ENCODE peak calls at places on chromosomes 7 and 10, in seven cellular contexts. One of them, this sample, is unnamed.

GRCh38 chr10:88113232-88113631 is 249.8 kb downstream of the PTEN start:
- DNase-seq in SJSA1: no peak
- DNase-seq in RPMI8226: no peak
- DNase-seq in H1: no peak
- DNase-seq in osteoblast: no peak
- DNase-seq in cardiac septum: no peak
- DNase-seq in fibroblast of the aortic adventitia: no peak
- DNase-seq in this sample: no peak

GRCh38 chr7:75953918-75954317 is 39.0 kb downstream of the POR start:
- DNase-seq in SJSA1: no peak
- DNase-seq in fibroblast of the aortic adventitia: no peak
- DNase-seq in cardiac septum: no peak
- DNase-seq in osteoblast: no peak
- DNase-seq in RPMI8226: no peak
- DNase-seq in H1: no peak
- DNase-seq in this sample: no peak

GRCh38 chr7:79453558-79454324 is at the start of gene MAGI2:
- DNase-seq in osteoblast: peak; percentile 87
- DNase-seq in cardiac septum: peak; percentile 85
- DNase-seq in RPMI8226: no peak
- DNase-seq in SJSA1: peak; percentile 77
- DNase-seq in H1: peak; percentile 77
- DNase-seq in fibroblast of the aortic adventitia: peak; percentile 88
- DNase-seq in this sample: peak; percentile 39

GRCh38 chr10:99682032-99682431 is 22.7 kb downstream of the ENTPD7 start:
- DNase-seq in RPMI8226: no peak
- DNase-seq in osteoblast: no peak
- DNase-seq in H1: no peak
- DNase-seq in fibroblast of the aortic adventitia: no peak
- DNase-seq in cardiac septum: no peak
- DNase-seq in SJSA1: no peak
- DNase-seq in this sample: no peak

GRCh38 chr10:70292016-70292415 is 8.2 kb upstream of the NPFFR1 start:
- DNase-seq in osteoblast: no peak
- DNase-seq in fibroblast of the aortic adventitia: no peak
- DNase-seq in H1: no peak
- DNase-seq in cardiac septum: no peak
- DNase-seq in RPMI8226: no peak
- DNase-seq in SJSA1: no peak
- DNase-seq in this sample: no peak

GRCh38 chr10:62817120-62817762 is 1.1 kb upstream of the EGR2 start:
- DNase-seq in fibroblast of the aortic adventitia: no peak
- DNase-seq in osteoblast: peak; percentile 88
- DNase-seq in RPMI8226: peak; percentile 30
- DNase-seq in H1: peak; percentile 59
- DNase-seq in SJSA1: no peak
- DNase-seq in cardiac septum: peak; percentile 83
- DNase-seq in this sample: peak; percentile 71

GRCh38 chr10:10235003-10235402 is 782.7 kb upstream of the CELF2 start:
- DNase-seq in H1: no peak
- DNase-seq in fibroblast of the aortic adventitia: no peak
- DNase-seq in RPMI8226: no peak
- DNase-seq in osteoblast: no peak
- DNase-seq in cardiac septum: no peak
- DNase-seq in SJSA1: no peak
- DNase-seq in this sample: no peak

GRCh38 chr10:71527135-71527534 is 130.4 kb downstream of the CDH23 start:
- DNase-seq in cardiac septum: no peak
- DNase-seq in RPMI8226: no peak
- DNase-seq in SJSA1: no peak
- DNase-seq in H1: no peak
- DNase-seq in osteoblast: peak; percentile 51
- DNase-seq in fibroblast of the aortic adventitia: no peak
- DNase-seq in this sample: no peak

GRCh38 chr10:44281089-44281613 is 103.7 kb downstream of the CXCL12 start:
- DNase-seq in H1: no peak
- DNase-seq in RPMI8226: no peak
- DNase-seq in cardiac septum: no peak
- DNase-seq in fibroblast of the aortic adventitia: peak; percentile 62
- DNase-seq in osteoblast: peak; percentile 34
- DNase-seq in SJSA1: no peak
- DNase-seq in this sample: no peak

GRCh38 chr7:105470090-105470489 is 52.0 kb downstream of the PUS7 start:
- DNase-seq in osteoblast: no peak
- DNase-seq in RPMI8226: no peak
- DNase-seq in cardiac septum: no peak
- DNase-seq in fibroblast of the aortic adventitia: no peak
- DNase-seq in SJSA1: no peak
- DNase-seq in H1: no peak
- DNase-seq in this sample: no peak

GRCh38 chr7:118731854-118732253 is 507.4 kb downstream of the ANKRD7 start:
- DNase-seq in fibroblast of the aortic adventitia: no peak
- DNase-seq in RPMI8226: no peak
- DNase-seq in SJSA1: no peak
- DNase-seq in cardiac septum: no peak
- DNase-seq in H1: no peak
- DNase-seq in osteoblast: no peak
- DNase-seq in this sample: no peak

GRCh38 chr7:7044806-7045205 is 137.5 kb upstream of the C1GALT1 start:
- DNase-seq in H1: no peak
- DNase-seq in SJSA1: no peak
- DNase-seq in cardiac septum: no peak
- DNase-seq in fibroblast of the aortic adventitia: no peak
- DNase-seq in osteoblast: no peak
- DNase-seq in RPMI8226: no peak
- DNase-seq in this sample: no peak

GRCh38 chr7:151076863-151077704 is 3.5 kb downstream of the FASTK start:
- DNase-seq in RPMI8226: peak; percentile 35
- DNase-seq in H1: peak; percentile 91
- DNase-seq in fibroblast of the aortic adventitia: no peak
- DNase-seq in cardiac septum: no peak
- DNase-seq in osteoblast: peak; percentile 90
- DNase-seq in SJSA1: no peak
- DNase-seq in this sample: no peak